ENCODE peak calls at places on chromosomes 4 and X, in eight cellular contexts. One of them, this sample, is unnamed.

GRCh38 chrX:110086162-110086915 is 83.4 kb downstream of the TMEM164 start:
- DNase-seq in CD4-positive, alpha-beta memory T cell: no peak
- DNase-seq in cardiac muscle cell: no peak
- DNase-seq in SK-N-SH: no peak
- DNase-seq in neural progenitor cell: no peak
- DNase-seq in CD4-positive, CD25-positive, alpha-beta regulatory T cell: no peak
- DNase-seq in kidney: no peak
- DNase-seq in psoas muscle: no peak
- DNase-seq in this sample: no peak

GRCh38 chrX:39985116-39985515 is 112.6 kb downstream of the BCOR start:
- DNase-seq in CD4-positive, alpha-beta memory T cell: no peak
- DNase-seq in cardiac muscle cell: no peak
- DNase-seq in SK-N-SH: no peak
- DNase-seq in neural progenitor cell: no peak
- DNase-seq in CD4-positive, CD25-positive, alpha-beta regulatory T cell: no peak
- DNase-seq in kidney: no peak
- DNase-seq in psoas muscle: no peak
- DNase-seq in this sample: no peak

GRCh38 chr4:89298160-89298559 is 9.4 kb downstream of the GPRIN3 start:
- DNase-seq in CD4-positive, alpha-beta memory T cell: peak
- DNase-seq in cardiac muscle cell: no peak
- DNase-seq in SK-N-SH: no peak
- DNase-seq in neural progenitor cell: no peak
- DNase-seq in CD4-positive, CD25-positive, alpha-beta regulatory T cell: peak
- DNase-seq in kidney: no peak
- DNase-seq in psoas muscle: no peak
- DNase-seq in this sample: peak

GRCh38 chrX:155086202-155086840 is 15.0 kb downstream of the BRCC3 start:
- DNase-seq in CD4-positive, alpha-beta memory T cell: peak
- DNase-seq in cardiac muscle cell: peak
- DNase-seq in SK-N-SH: peak
- DNase-seq in neural progenitor cell: peak
- DNase-seq in CD4-positive, CD25-positive, alpha-beta regulatory T cell: peak
- DNase-seq in kidney: peak
- DNase-seq in psoas muscle: no peak
- DNase-seq in this sample: peak

GRCh38 chr4:31291238-31291637 is 571.1 kb downstream of the PCDH7 start:
- DNase-seq in CD4-positive, alpha-beta memory T cell: no peak
- DNase-seq in cardiac muscle cell: no peak
- DNase-seq in SK-N-SH: no peak
- DNase-seq in neural progenitor cell: no peak
- DNase-seq in CD4-positive, CD25-positive, alpha-beta regulatory T cell: no peak
- DNase-seq in kidney: no peak
- DNase-seq in psoas muscle: no peak
- DNase-seq in this sample: no peak

GRCh38 chr4:10115657-10116624 is 658 bp downstream of the WDR1 start:
- DNase-seq in CD4-positive, alpha-beta memory T cell: peak
- DNase-seq in cardiac muscle cell: peak
- DNase-seq in SK-N-SH: peak
- DNase-seq in neural progenitor cell: peak
- DNase-seq in CD4-positive, CD25-positive, alpha-beta regulatory T cell: peak
- DNase-seq in kidney: peak
- DNase-seq in psoas muscle: peak
- DNase-seq in this sample: peak

GRCh38 chr4:183504930-183505555 is at the start of gene ING2:
- DNase-seq in CD4-positive, alpha-beta memory T cell: no peak
- DNase-seq in cardiac muscle cell: no peak
- DNase-seq in SK-N-SH: peak
- DNase-seq in neural progenitor cell: peak
- DNase-seq in CD4-positive, CD25-positive, alpha-beta regulatory T cell: no peak
- DNase-seq in kidney: peak
- DNase-seq in psoas muscle: no peak
- DNase-seq in this sample: no peak

GRCh38 chr4:137420901-137421384 is 111.4 kb downstream of the PCDH18 start:
- DNase-seq in CD4-positive, alpha-beta memory T cell: no peak
- DNase-seq in cardiac muscle cell: no peak
- DNase-seq in SK-N-SH: no peak
- DNase-seq in neural progenitor cell: no peak
- DNase-seq in CD4-positive, CD25-positive, alpha-beta regulatory T cell: no peak
- DNase-seq in kidney: peak
- DNase-seq in psoas muscle: no peak
- DNase-seq in this sample: no peak

GRCh38 chr4:21593268-21594002 is 355.1 kb downstream of the KCNIP4 start:
- DNase-seq in CD4-positive, alpha-beta memory T cell: no peak
- DNase-seq in cardiac muscle cell: peak
- DNase-seq in SK-N-SH: peak
- DNase-seq in neural progenitor cell: no peak
- DNase-seq in CD4-positive, CD25-positive, alpha-beta regulatory T cell: no peak
- DNase-seq in kidney: no peak
- DNase-seq in psoas muscle: no peak
- DNase-seq in this sample: no peak

GRCh38 chr4:148850257-148850995 is 408.2 kb upstream of the NR3C2 start:
- DNase-seq in CD4-positive, alpha-beta memory T cell: no peak
- DNase-seq in cardiac muscle cell: no peak
- DNase-seq in SK-N-SH: no peak
- DNase-seq in neural progenitor cell: no peak
- DNase-seq in CD4-positive, CD25-positive, alpha-beta regulatory T cell: no peak
- DNase-seq in kidney: no peak
- DNase-seq in psoas muscle: no peak
- DNase-seq in this sample: no peak

GRCh38 chr4:173835863-173836262 is 305.8 kb upstream of the HAND2 start:
- DNase-seq in CD4-positive, alpha-beta memory T cell: no peak
- DNase-seq in cardiac muscle cell: peak
- DNase-seq in SK-N-SH: peak
- DNase-seq in neural progenitor cell: peak
- DNase-seq in CD4-positive, CD25-positive, alpha-beta regulatory T cell: no peak
- DNase-seq in kidney: no peak
- DNase-seq in psoas muscle: no peak
- DNase-seq in this sample: no peak

GRCh38 chr4:128323401-128323800 is 35.8 kb upstream of the PGRMC2 start:
- DNase-seq in CD4-positive, alpha-beta memory T cell: no peak
- DNase-seq in cardiac muscle cell: no peak
- DNase-seq in SK-N-SH: no peak
- DNase-seq in neural progenitor cell: no peak
- DNase-seq in CD4-positive, CD25-positive, alpha-beta regulatory T cell: no peak
- DNase-seq in kidney: no peak
- DNase-seq in psoas muscle: no peak
- DNase-seq in this sample: no peak

GRCh38 chrX:28549839-28550238 is 37.4 kb upstream of the IL1RAPL1 start:
- DNase-seq in CD4-positive, alpha-beta memory T cell: no peak
- DNase-seq in cardiac muscle cell: no peak
- DNase-seq in SK-N-SH: no peak
- DNase-seq in neural progenitor cell: no peak
- DNase-seq in CD4-positive, CD25-positive, alpha-beta regulatory T cell: no peak
- DNase-seq in kidney: no peak
- DNase-seq in psoas muscle: no peak
- DNase-seq in this sample: no peak

GRCh38 chr4:10783351-10783750 is 98.8 kb upstream of the CLNK start:
- DNase-seq in CD4-positive, alpha-beta memory T cell: no peak
- DNase-seq in cardiac muscle cell: peak
- DNase-seq in SK-N-SH: no peak
- DNase-seq in neural progenitor cell: no peak
- DNase-seq in CD4-positive, CD25-positive, alpha-beta regulatory T cell: no peak
- DNase-seq in kidney: no peak
- DNase-seq in psoas muscle: no peak
- DNase-seq in this sample: no peak

GRCh38 chrX:131650637-131651410 is 107.0 kb downstream of the OR13H1 start:
- DNase-seq in CD4-positive, alpha-beta memory T cell: no peak
- DNase-seq in cardiac muscle cell: no peak
- DNase-seq in SK-N-SH: no peak
- DNase-seq in neural progenitor cell: no peak
- DNase-seq in CD4-positive, CD25-positive, alpha-beta regulatory T cell: no peak
- DNase-seq in kidney: no peak
- DNase-seq in psoas muscle: no peak
- DNase-seq in this sample: no peak

GRCh38 chrX:45811307-45811706 is 610.6 kb upstream of the DIPK2B start:
- DNase-seq in CD4-positive, alpha-beta memory T cell: no peak
- DNase-seq in cardiac muscle cell: no peak
- DNase-seq in SK-N-SH: no peak
- DNase-seq in neural progenitor cell: no peak
- DNase-seq in CD4-positive, CD25-positive, alpha-beta regulatory T cell: no peak
- DNase-seq in kidney: no peak
- DNase-seq in psoas muscle: no peak
- DNase-seq in this sample: no peak

GRCh38 chr4:139552908-139553307 is 3.1 kb downstream of the SETD7 start:
- DNase-seq in CD4-positive, alpha-beta memory T cell: no peak
- DNase-seq in cardiac muscle cell: no peak
- DNase-seq in SK-N-SH: no peak
- DNase-seq in neural progenitor cell: no peak
- DNase-seq in CD4-positive, CD25-positive, alpha-beta regulatory T cell: no peak
- DNase-seq in kidney: no peak
- DNase-seq in psoas muscle: no peak
- DNase-seq in this sample: no peak

GRCh38 chrX:127879585-127879984 is 172.6 kb downstream of the ACTRT1 start:
- DNase-seq in CD4-positive, alpha-beta memory T cell: no peak
- DNase-seq in cardiac muscle cell: no peak
- DNase-seq in SK-N-SH: no peak
- DNase-seq in neural progenitor cell: no peak
- DNase-seq in CD4-positive, CD25-positive, alpha-beta regulatory T cell: no peak
- DNase-seq in kidney: no peak
- DNase-seq in psoas muscle: no peak
- DNase-seq in this sample: no peak

GRCh38 chrX:65596270-65596669 is 61.7 kb upstream of the LAS1L start:
- DNase-seq in CD4-positive, alpha-beta memory T cell: peak
- DNase-seq in cardiac muscle cell: peak
- DNase-seq in SK-N-SH: no peak
- DNase-seq in neural progenitor cell: no peak
- DNase-seq in CD4-positive, CD25-positive, alpha-beta regulatory T cell: peak
- DNase-seq in kidney: no peak
- DNase-seq in psoas muscle: no peak
- DNase-seq in this sample: peak

GRCh38 chrX:2402361-2402690 is 98.5 kb downstream of the DHRSX start:
- DNase-seq in CD4-positive, alpha-beta memory T cell: no peak
- DNase-seq in cardiac muscle cell: no peak
- DNase-seq in SK-N-SH: no peak
- DNase-seq in neural progenitor cell: peak
- DNase-seq in CD4-positive, CD25-positive, alpha-beta regulatory T cell: no peak
- DNase-seq in kidney: no peak
- DNase-seq in psoas muscle: no peak
- DNase-seq in this sample: no peak
- H3K27ac ChIP-seq in CD4-positive, alpha-beta memory T cell: no peak
- H3K27ac ChIP-seq in cardiac muscle cell: peak
- H3K27ac ChIP-seq in SK-N-SH: no peak
- H3K27ac ChIP-seq in neural progenitor cell: peak
- H3K27ac ChIP-seq in CD4-positive, CD25-positive, alpha-beta regulatory T cell: no peak
- H3K27ac ChIP-seq in kidney: no peak
- H3K27ac ChIP-seq in psoas muscle: peak
- H3K27ac ChIP-seq in this sample: no peak

GRCh38 chrX:103363046-103363445 is 6.7 kb downstream of the TCEAL9 start:
- DNase-seq in CD4-positive, alpha-beta memory T cell: no peak
- DNase-seq in cardiac muscle cell: no peak
- DNase-seq in SK-N-SH: no peak
- DNase-seq in neural progenitor cell: no peak
- DNase-seq in CD4-positive, CD25-positive, alpha-beta regulatory T cell: no peak
- DNase-seq in kidney: no peak
- DNase-seq in psoas muscle: no peak
- DNase-seq in this sample: no peak

GRCh38 chrX:103361798-103362197 is 5.5 kb downstream of the TCEAL9 start:
- DNase-seq in CD4-positive, alpha-beta memory T cell: no peak
- DNase-seq in cardiac muscle cell: no peak
- DNase-seq in SK-N-SH: no peak
- DNase-seq in neural progenitor cell: no peak
- DNase-seq in CD4-positive, CD25-positive, alpha-beta regulatory T cell: no peak
- DNase-seq in kidney: no peak
- DNase-seq in psoas muscle: no peak
- DNase-seq in this sample: no peak

GRCh38 chrX:103362504-103362903 is 6.2 kb downstream of the TCEAL9 start:
- DNase-seq in CD4-positive, alpha-beta memory T cell: no peak
- DNase-seq in cardiac muscle cell: peak
- DNase-seq in SK-N-SH: no peak
- DNase-seq in neural progenitor cell: no peak
- DNase-seq in CD4-positive, CD25-positive, alpha-beta regulatory T cell: no peak
- DNase-seq in kidney: no peak
- DNase-seq in psoas muscle: no peak
- DNase-seq in this sample: no peak

GRCh38 chrX:103360092-103360491 is 3.8 kb downstream of the TCEAL9 start:
- DNase-seq in CD4-positive, alpha-beta memory T cell: no peak
- DNase-seq in cardiac muscle cell: peak
- DNase-seq in SK-N-SH: peak
- DNase-seq in neural progenitor cell: no peak
- DNase-seq in CD4-positive, CD25-positive, alpha-beta regulatory T cell: no peak
- DNase-seq in kidney: no peak
- DNase-seq in psoas muscle: no peak
- DNase-seq in this sample: no peak

GRCh38 chrX:103360916-103361315 is 4.6 kb downstream of the TCEAL9 start:
- DNase-seq in CD4-positive, alpha-beta memory T cell: no peak
- DNase-seq in cardiac muscle cell: no peak
- DNase-seq in SK-N-SH: no peak
- DNase-seq in neural progenitor cell: no peak
- DNase-seq in CD4-positive, CD25-positive, alpha-beta regulatory T cell: no peak
- DNase-seq in kidney: no peak
- DNase-seq in psoas muscle: no peak
- DNase-seq in this sample: no peak
- H3K27ac ChIP-seq in CD4-positive, alpha-beta memory T cell: no peak
- H3K27ac ChIP-seq in cardiac muscle cell: peak
- H3K27ac ChIP-seq in SK-N-SH: no peak
- H3K27ac ChIP-seq in neural progenitor cell: no peak
- H3K27ac ChIP-seq in CD4-positive, CD25-positive, alpha-beta regulatory T cell: no peak
- H3K27ac ChIP-seq in kidney: no peak
- H3K27ac ChIP-seq in psoas muscle: no peak
- H3K27ac ChIP-seq in this sample: no peak

GRCh38 chr4:147755567-147756295 is 23.8 kb downstream of the ARHGAP10 start:
- DNase-seq in CD4-positive, alpha-beta memory T cell: no peak
- DNase-seq in cardiac muscle cell: peak
- DNase-seq in SK-N-SH: no peak
- DNase-seq in neural progenitor cell: no peak
- DNase-seq in CD4-positive, CD25-positive, alpha-beta regulatory T cell: no peak
- DNase-seq in kidney: no peak
- DNase-seq in psoas muscle: no peak
- DNase-seq in this sample: no peak

GRCh38 chr4:147760176-147760575 is 28.3 kb downstream of the ARHGAP10 start:
- DNase-seq in CD4-positive, alpha-beta memory T cell: no peak
- DNase-seq in cardiac muscle cell: no peak
- DNase-seq in SK-N-SH: no peak
- DNase-seq in neural progenitor cell: no peak
- DNase-seq in CD4-positive, CD25-positive, alpha-beta regulatory T cell: no peak
- DNase-seq in kidney: no peak
- DNase-seq in psoas muscle: no peak
- DNase-seq in this sample: no peak

GRCh38 chr4:147754037-147754445 is 22.2 kb downstream of the ARHGAP10 start:
- DNase-seq in CD4-positive, alpha-beta memory T cell: no peak
- DNase-seq in cardiac muscle cell: peak
- DNase-seq in SK-N-SH: no peak
- DNase-seq in neural progenitor cell: peak
- DNase-seq in CD4-positive, CD25-positive, alpha-beta regulatory T cell: no peak
- DNase-seq in kidney: no peak
- DNase-seq in psoas muscle: no peak
- DNase-seq in this sample: no peak

GRCh38 chr4:147753047-147753446 is 21.2 kb downstream of the ARHGAP10 start:
- DNase-seq in CD4-positive, alpha-beta memory T cell: no peak
- DNase-seq in cardiac muscle cell: peak
- DNase-seq in SK-N-SH: no peak
- DNase-seq in neural progenitor cell: no peak
- DNase-seq in CD4-positive, CD25-positive, alpha-beta regulatory T cell: no peak
- DNase-seq in kidney: no peak
- DNase-seq in psoas muscle: no peak
- DNase-seq in this sample: no peak

GRCh38 chr4:147756417-147756816 is 24.5 kb downstream of the ARHGAP10 start:
- DNase-seq in CD4-positive, alpha-beta memory T cell: no peak
- DNase-seq in cardiac muscle cell: no peak
- DNase-seq in SK-N-SH: no peak
- DNase-seq in neural progenitor cell: no peak
- DNase-seq in CD4-positive, CD25-positive, alpha-beta regulatory T cell: no peak
- DNase-seq in kidney: no peak
- DNase-seq in psoas muscle: no peak
- DNase-seq in this sample: no peak
- H3K27ac ChIP-seq in CD4-positive, alpha-beta memory T cell: no peak
- H3K27ac ChIP-seq in cardiac muscle cell: no peak
- H3K27ac ChIP-seq in SK-N-SH: no peak
- H3K27ac ChIP-seq in neural progenitor cell: no peak
- H3K27ac ChIP-seq in CD4-positive, CD25-positive, alpha-beta regulatory T cell: no peak
- H3K27ac ChIP-seq in kidney: no peak
- H3K27ac ChIP-seq in psoas muscle: no peak
- H3K27ac ChIP-seq in this sample: no peak

GRCh38 chr4:168587326-168588125 is 90.7 kb downstream of the PALLD start:
- DNase-seq in CD4-positive, alpha-beta memory T cell: no peak
- DNase-seq in cardiac muscle cell: peak
- DNase-seq in SK-N-SH: no peak
- DNase-seq in neural progenitor cell: no peak
- DNase-seq in CD4-positive, CD25-positive, alpha-beta regulatory T cell: no peak
- DNase-seq in kidney: no peak
- DNase-seq in psoas muscle: peak
- DNase-seq in this sample: no peak
- H3K27ac ChIP-seq in CD4-positive, alpha-beta memory T cell: no peak
- H3K27ac ChIP-seq in cardiac muscle cell: no peak
- H3K27ac ChIP-seq in SK-N-SH: no peak
- H3K27ac ChIP-seq in neural progenitor cell: no peak
- H3K27ac ChIP-seq in CD4-positive, CD25-positive, alpha-beta regulatory T cell: no peak
- H3K27ac ChIP-seq in kidney: no peak
- H3K27ac ChIP-seq in psoas muscle: no peak
- H3K27ac ChIP-seq in this sample: no peak